ENCODE peak calls at places on chromosomes 12 and 14, in eight cellular contexts. F is adrenal gland, T is prostate gland, W is gastrocnemius medialis, C is NB4, K is heart left ventricle, E is IMR-90, V is H54. Y is an unnamed sample.

GRCh38 chr14:65414961-65415589 is 2.5 kb downstream of the FUT8 start:
- DNase-seq in F (no peak), T (no peak), W (no peak), C (peak), K (no peak), E (peak), V (no peak), Y (peak)

GRCh38 chr12:44286336-44286735 is 450.5 kb downstream of the TMEM117 start:
- DNase-seq in F (no peak), T (no peak), W (no peak), C (peak), K (no peak), E (peak), V (no peak), Y (no peak)

GRCh38 chr12:18690653-18691052 is 47.2 kb downstream of the PLCZ1 start:
- DNase-seq in F (no peak), T (no peak), W (no peak), C (no peak), K (no peak), E (peak), V (peak), Y (no peak)

GRCh38 chr12:92431146-92431545 is 271.6 kb upstream of the PLEKHG7 start:
- DNase-seq in F (no peak), T (no peak), W (no peak), C (peak), K (no peak), E (no peak), V (no peak), Y (no peak)

GRCh38 chr12:65977384-65977783 is 153.1 kb downstream of the HMGA2 start:
- DNase-seq in F (no peak), T (no peak), W (no peak), C (no peak), K (no peak), E (no peak), V (no peak), Y (no peak)

GRCh38 chr14:23572841-23573240 is 5.2 kb upstream of the AP1G2 start:
- DNase-seq in F (no peak), T (no peak), W (peak), C (no peak), K (no peak), E (no peak), V (no peak), Y (no peak)

GRCh38 chr12:125140239-125140917 is 75.1 kb downstream of the AACS start:
- DNase-seq in F (no peak), T (no peak), W (no peak), C (no peak), K (no peak), E (no peak), V (peak), Y (no peak)

GRCh38 chr14:77580477-77580876 is 36.0 kb downstream of the SPTLC2 start:
- DNase-seq in F (no peak), T (no peak), W (no peak), C (no peak), K (no peak), E (no peak), V (no peak), Y (no peak)

GRCh38 chr12:103930787-103931536 is 752 bp downstream of the HSP90B1 start:
- DNase-seq in F (peak), T (peak), W (peak), C (peak), K (peak), E (peak), V (no peak), Y (peak)

GRCh38 chr14:49999216-49999761 is 106.4 kb downstream of the ARF6 start:
- DNase-seq in F (peak), T (peak), W (peak), C (peak), K (peak), E (peak), V (peak), Y (peak)
- TF ChIP-seq POLR2A in F (peak), T (peak), W (peak), C (peak), K (peak), E (peak), V (no peak), Y (no peak)

GRCh38 chr12:48788852-48789775 is at the start of gene ADCY6:
- DNase-seq in F (peak), T (peak), W (peak), C (peak), K (peak), E (peak), V (peak), Y (peak)
- TF ChIP-seq POLR2A in F (no peak), T (no peak), W (peak), C (no peak), K (peak), E (no peak), V (peak), Y (no peak)

DNA sequence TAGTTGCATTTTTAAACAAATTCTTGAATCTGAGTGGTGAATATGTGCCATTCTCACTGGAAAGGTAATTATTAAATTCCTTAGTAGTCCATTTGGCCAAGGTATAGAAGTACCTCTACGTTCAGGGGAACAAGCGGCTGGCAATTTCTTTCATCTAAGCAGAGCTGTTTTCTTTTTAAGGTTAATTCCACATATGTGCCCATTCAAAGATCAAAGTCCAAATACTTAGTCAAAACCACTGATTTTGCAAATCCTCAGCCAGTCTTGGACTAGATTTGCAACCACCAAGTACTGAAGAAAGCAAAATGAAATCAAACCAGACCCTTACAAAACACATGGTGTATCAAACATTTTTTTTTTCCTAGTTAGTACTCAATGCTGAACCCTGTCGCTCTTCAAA is 68.7 kb upstream of the JDP2 start:
- DNase-seq in F (no peak), T (no peak), W (no peak), C (no peak), K (no peak), E (no peak), V (no peak), Y (no peak)
- TF ChIP-seq POLR2A in F (no peak), T (no peak), W (no peak), C (no peak), K (no peak), E (no peak), V (no peak), Y (no peak)

GRCh38 chr14:69772082-69773017 is 5.4 kb downstream of the SRSF5 start:
- DNase-seq in F (no peak), T (no peak), W (no peak), C (no peak), K (no peak), E (no peak), V (no peak), Y (no peak)
- TF ChIP-seq POLR2A in F (no peak), T (no peak), W (no peak), C (no peak), K (no peak), E (no peak), V (no peak), Y (no peak)

Y was measured in testis.